ENCODE peak calls at places on chromosome 22, in six cellular contexts. N, O, Y, L, B and W are unnamed samples.

GRCh38 chr22:45886502-45886901 is 90.5 kb downstream of the WNT7B start:
- DNase-seq in N (no peak), O (no peak), Y (no peak), L (no peak), B (no peak), W (peak)

GRCh38 chr22:40397436-40397835 is 27.0 kb downstream of the SGSM3 start:
- DNase-seq in N (no peak), O (no peak), Y (no peak), L (no peak), B (no peak), W (no peak)

GRCh38 chr22:49547751-49548239 is 279.9 kb downstream of the BRD1 start:
- DNase-seq in N (no peak), O (no peak), Y (no peak), L (peak), B (no peak), W (no peak)

GRCh38 chr22:30753701-30754100 is 59.0 kb downstream of the OSBP2 start:
- DNase-seq in N (no peak), O (no peak), Y (no peak), L (no peak), B (no peak), W (no peak)

GRCh38 chr22:50683994-50684371 is 11.4 kb downstream of the SHANK3 start:
- DNase-seq in N (no peak), O (no peak), Y (no peak), L (peak), B (no peak), W (no peak)

GRCh38 chr22:37999640-38000272 is 15.4 kb upstream of the SOX10 start:
- DNase-seq in N (peak), O (no peak), Y (no peak), L (no peak), B (peak), W (no peak)

GRCh38 chr22:41078975-41079374 is 13.4 kb upstream of the EP300 start:
- DNase-seq in N (no peak), O (no peak), Y (no peak), L (no peak), B (no peak), W (no peak)

GRCh38 chr22:19127329-19128008 is 3.6 kb upstream of the TSSK2 start:
- DNase-seq in N (no peak), O (no peak), Y (no peak), L (no peak), B (no peak), W (no peak)

GRCh38 chr22:33337524-33337923 is 279.3 kb upstream of the SYN3 start:
- DNase-seq in N (no peak), O (no peak), Y (no peak), L (no peak), B (no peak), W (no peak)

GRCh38 chr22:44578516-44579230 is 80.6 kb upstream of the RTL6 start:
- DNase-seq in N (no peak), O (no peak), Y (no peak), L (no peak), B (no peak), W (no peak)

GRCh38 chr22:17847360-17848078 is 73.2 kb upstream of the BID start:
- DNase-seq in N (peak), O (no peak), Y (no peak), L (peak), B (no peak), W (no peak)

GRCh38 chr22:47842119-47842518 is 1079.7 kb downstream of the TBC1D22A start:
- DNase-seq in N (no peak), O (no peak), Y (no peak), L (peak), B (no peak), W (no peak)

GRCh38 chr22:50118557-50119168 is 28.9 kb downstream of the MOV10L1 start:
- DNase-seq in N (no peak), O (no peak), Y (peak), L (no peak), B (no peak), W (no peak)

GRCh38 chr22:22982616-22983015 is 87.7 kb upstream of the GNAZ start:
- DNase-seq in N (no peak), O (no peak), Y (no peak), L (no peak), B (no peak), W (no peak)

GRCh38 chr22:49788492-49788891 is 39.2 kb downstream of the BRD1 start:
- DNase-seq in N (no peak), O (no peak), Y (no peak), L (no peak), B (peak), W (peak)

GRCh38 chr22:46133588-46133855 is 16.8 kb upstream of the PPARA start:
- DNase-seq in N (no peak), O (no peak), Y (no peak), L (no peak), B (no peak), W (no peak)

GRCh38 chr22:26322179-26322905 is 106.7 kb upstream of the ASPHD2 start:
- DNase-seq in N (peak), O (no peak), Y (peak), L (no peak), B (no peak), W (no peak)

GRCh38 chr22:17493384-17493981 is 69.8 kb upstream of the SLC25A18 start:
- DNase-seq in N (no peak), O (no peak), Y (no peak), L (no peak), B (no peak), W (no peak)

GRCh38 chr22:37237371-37238268 is 6.4 kb downstream of the RAC2 start:
- DNase-seq in N (no peak), O (no peak), Y (no peak), L (peak), B (no peak), W (no peak)